ENCODE peak calls at places on chromosomes 1 and 21, in four cellular contexts. One of them, this sample, is unnamed.

GRCh38 chr21:45469273-45470086 is 64.5 kb downstream of the COL18A1 start:
- DNase-seq in adrenal gland: no peak
- DNase-seq in thoracic aorta: no peak
- DNase-seq in dorsolateral prefrontal cortex: peak; percentile 25
- DNase-seq in this sample: no peak

GRCh38 chr21:40841524-40842196 is 5.3 kb downstream of the DSCAM start:
- DNase-seq in adrenal gland: peak; percentile 19
- DNase-seq in thoracic aorta: no peak
- DNase-seq in dorsolateral prefrontal cortex: peak; percentile 72
- DNase-seq in this sample: peak; percentile 4

GRCh38 chr1:73909043-73909567 is 288.9 kb downstream of the LRRIQ3 start:
- DNase-seq in adrenal gland: no peak
- DNase-seq in thoracic aorta: no peak
- DNase-seq in dorsolateral prefrontal cortex: no peak
- DNase-seq in this sample: no peak

GRCh38 chr21:42010507-42011493 is 640 bp upstream of the ZBTB21 start:
- DNase-seq in adrenal gland: peak; percentile 45
- DNase-seq in thoracic aorta: no peak
- DNase-seq in dorsolateral prefrontal cortex: no peak
- DNase-seq in this sample: peak; percentile 6

GRCh38 chr1:21931171-21932093 is 5.7 kb downstream of the HSPG2 start:
- DNase-seq in adrenal gland: peak; percentile 90
- DNase-seq in thoracic aorta: no peak
- DNase-seq in dorsolateral prefrontal cortex: no peak
- DNase-seq in this sample: peak; percentile 98

GRCh38 chr1:234579967-234580366 is 30.0 kb downstream of the IRF2BP2 start:
- DNase-seq in adrenal gland: no peak
- DNase-seq in thoracic aorta: no peak
- DNase-seq in dorsolateral prefrontal cortex: no peak
- DNase-seq in this sample: no peak

GRCh38 chr1:114118351-114118990 is 35.2 kb downstream of the SYT6 start:
- DNase-seq in adrenal gland: no peak
- DNase-seq in thoracic aorta: no peak
- DNase-seq in dorsolateral prefrontal cortex: no peak
- DNase-seq in this sample: no peak

GRCh38 chr1:7069888-7070287 is 284.6 kb downstream of the CAMTA1 start:
- DNase-seq in adrenal gland: no peak
- DNase-seq in thoracic aorta: no peak
- DNase-seq in dorsolateral prefrontal cortex: no peak
- DNase-seq in this sample: peak; percentile 1

GRCh38 chr1:176374967-176375569 is 87.9 kb upstream of the PAPPA2 start:
- DNase-seq in adrenal gland: peak; percentile 77
- DNase-seq in thoracic aorta: peak; percentile 4
- DNase-seq in dorsolateral prefrontal cortex: peak; percentile 64
- DNase-seq in this sample: peak; percentile 71

GRCh38 chr1:41041866-41042265 is 20.3 kb upstream of the SLFNL1 start:
- DNase-seq in adrenal gland: no peak
- DNase-seq in thoracic aorta: no peak
- DNase-seq in dorsolateral prefrontal cortex: no peak
- DNase-seq in this sample: peak; percentile 38

GRCh38 chr1:157862114-157863070 is 20.8 kb upstream of the CD5L start:
- DNase-seq in adrenal gland: no peak
- DNase-seq in thoracic aorta: no peak
- DNase-seq in dorsolateral prefrontal cortex: no peak
- DNase-seq in this sample: no peak

GRCh38 chr1:228830185-228830953 is 95.1 kb downstream of the RHOU start:
- DNase-seq in adrenal gland: no peak
- DNase-seq in thoracic aorta: no peak
- DNase-seq in dorsolateral prefrontal cortex: peak; percentile 71
- DNase-seq in this sample: no peak

GRCh38 chr1:162538815-162539431 is 22.6 kb upstream of the UAP1 start:
- DNase-seq in adrenal gland: no peak
- DNase-seq in thoracic aorta: no peak
- DNase-seq in dorsolateral prefrontal cortex: no peak
- DNase-seq in this sample: peak; percentile 96

GRCh38 chr1:978069-978834 is 3.6 kb downstream of the PERM1 start:
- DNase-seq in adrenal gland: no peak
- DNase-seq in thoracic aorta: no peak
- DNase-seq in dorsolateral prefrontal cortex: no peak
- DNase-seq in this sample: no peak

GRCh38 chr1:19877821-19878636 is 4.2 kb upstream of the OTUD3 start:
- DNase-seq in adrenal gland: no peak
- DNase-seq in thoracic aorta: no peak
- DNase-seq in dorsolateral prefrontal cortex: no peak
- DNase-seq in this sample: peak; percentile 2

GRCh38 chr1:244362481-244362880 is 89.2 kb downstream of the ADSS2 start:
- DNase-seq in adrenal gland: no peak
- DNase-seq in thoracic aorta: no peak
- DNase-seq in dorsolateral prefrontal cortex: no peak
- DNase-seq in this sample: no peak

GRCh38 chr1:235292790-235293189 is 35.2 kb downstream of the ARID4B start:
- DNase-seq in adrenal gland: no peak
- DNase-seq in thoracic aorta: no peak
- DNase-seq in dorsolateral prefrontal cortex: no peak
- DNase-seq in this sample: no peak

GRCh38 chr1:12496154-12496961 is 121.7 kb downstream of the DHRS3 start:
- DNase-seq in adrenal gland: no peak
- DNase-seq in thoracic aorta: no peak
- DNase-seq in dorsolateral prefrontal cortex: no peak
- DNase-seq in this sample: no peak

GRCh38 chr1:17507916-17508315 is 31.6 kb upstream of the ARHGEF10L start:
- DNase-seq in adrenal gland: no peak
- DNase-seq in thoracic aorta: no peak
- DNase-seq in dorsolateral prefrontal cortex: no peak
- DNase-seq in this sample: no peak

GRCh38 chr1:46466477-46467182 is 23.0 kb upstream of the DMBX1 start:
- DNase-seq in adrenal gland: peak; percentile 28
- DNase-seq in thoracic aorta: no peak
- DNase-seq in dorsolateral prefrontal cortex: peak; percentile 50
- DNase-seq in this sample: peak; percentile 18

GRCh38 chr1:41341756-41342562 is 19.3 kb upstream of the FOXO6 start:
- DNase-seq in adrenal gland: no peak
- DNase-seq in thoracic aorta: no peak
- DNase-seq in dorsolateral prefrontal cortex: peak; percentile 19
- DNase-seq in this sample: peak; percentile 16

GRCh38 chr1:975896-976683 is 5.8 kb downstream of the PERM1 start:
- DNase-seq in adrenal gland: peak; percentile 43
- DNase-seq in thoracic aorta: no peak
- DNase-seq in dorsolateral prefrontal cortex: peak; percentile 40
- DNase-seq in this sample: peak; percentile 67

GRCh38 chr1:20110679-20111078 is 8.7 kb downstream of the PLA2G2D start:
- DNase-seq in adrenal gland: no peak
- DNase-seq in thoracic aorta: no peak
- DNase-seq in dorsolateral prefrontal cortex: no peak
- DNase-seq in this sample: peak; percentile 33

GRCh38 chr1:41072051-41072450 is 50.5 kb upstream of the SLFNL1 start:
- DNase-seq in adrenal gland: no peak
- DNase-seq in thoracic aorta: no peak
- DNase-seq in dorsolateral prefrontal cortex: no peak
- DNase-seq in this sample: peak; percentile 43

GRCh38 chr1:10724948-10725852 is 71.2 kb downstream of the CASZ1 start:
- DNase-seq in adrenal gland: no peak
- DNase-seq in thoracic aorta: peak; percentile 19
- DNase-seq in dorsolateral prefrontal cortex: no peak
- DNase-seq in this sample: peak; percentile 93

GRCh38 chr1:218371927-218372672 is 27.0 kb downstream of the TGFB2 start:
- DNase-seq in adrenal gland: no peak
- DNase-seq in thoracic aorta: no peak
- DNase-seq in dorsolateral prefrontal cortex: no peak
- DNase-seq in this sample: peak; percentile 91

GRCh38 chr1:53732912-53733317 is 6.0 kb downstream of the GLIS1 start:
- DNase-seq in adrenal gland: no peak
- DNase-seq in thoracic aorta: no peak
- DNase-seq in dorsolateral prefrontal cortex: no peak
- DNase-seq in this sample: peak; percentile 94

DNA sequence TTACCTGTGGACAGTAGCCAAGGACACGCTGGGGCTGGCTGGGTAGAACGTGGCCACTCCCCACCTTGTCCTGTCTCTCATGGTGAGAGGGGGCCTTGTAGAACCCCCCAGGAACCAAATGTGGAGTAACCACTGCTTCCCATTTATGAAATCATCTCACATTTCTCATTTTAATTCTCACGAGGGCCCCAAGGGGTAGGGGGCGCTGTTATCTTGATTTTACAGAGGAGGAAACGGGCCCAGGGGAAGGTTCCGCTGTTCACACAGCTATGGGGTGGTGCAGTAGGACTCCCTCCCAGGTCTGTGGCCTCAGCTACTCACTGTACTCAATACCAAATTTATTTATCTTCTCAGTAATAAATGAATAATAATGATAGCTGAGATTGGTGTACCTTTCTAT is 5.5 kb downstream of the SMPDL3B start:
- DNase-seq in adrenal gland: peak; percentile 48
- DNase-seq in thoracic aorta: no peak
- DNase-seq in dorsolateral prefrontal cortex: no peak
- DNase-seq in this sample: peak; percentile 31
- TF ChIP-seq CTCF in adrenal gland: no peak
- TF ChIP-seq CTCF in thoracic aorta: no peak
- TF ChIP-seq CTCF in dorsolateral prefrontal cortex: no peak
- TF ChIP-seq CTCF in this sample: peak; percentile 46

GRCh38 chr1:108745980-108746381 is 493 bp upstream of the STXBP3 start:
- DNase-seq in adrenal gland: no peak
- DNase-seq in thoracic aorta: no peak
- DNase-seq in dorsolateral prefrontal cortex: no peak
- DNase-seq in this sample: no peak
- H3K4me3 ChIP-seq in adrenal gland: no peak overlapping the region
- H3K4me3 ChIP-seq in thoracic aorta: peak overlapping the region; percentile 85
- H3K4me3 ChIP-seq in dorsolateral prefrontal cortex: peak overlapping the region; percentile 94
- H3K4me3 ChIP-seq in this sample: peak overlapping the region; percentile 16

DNA sequence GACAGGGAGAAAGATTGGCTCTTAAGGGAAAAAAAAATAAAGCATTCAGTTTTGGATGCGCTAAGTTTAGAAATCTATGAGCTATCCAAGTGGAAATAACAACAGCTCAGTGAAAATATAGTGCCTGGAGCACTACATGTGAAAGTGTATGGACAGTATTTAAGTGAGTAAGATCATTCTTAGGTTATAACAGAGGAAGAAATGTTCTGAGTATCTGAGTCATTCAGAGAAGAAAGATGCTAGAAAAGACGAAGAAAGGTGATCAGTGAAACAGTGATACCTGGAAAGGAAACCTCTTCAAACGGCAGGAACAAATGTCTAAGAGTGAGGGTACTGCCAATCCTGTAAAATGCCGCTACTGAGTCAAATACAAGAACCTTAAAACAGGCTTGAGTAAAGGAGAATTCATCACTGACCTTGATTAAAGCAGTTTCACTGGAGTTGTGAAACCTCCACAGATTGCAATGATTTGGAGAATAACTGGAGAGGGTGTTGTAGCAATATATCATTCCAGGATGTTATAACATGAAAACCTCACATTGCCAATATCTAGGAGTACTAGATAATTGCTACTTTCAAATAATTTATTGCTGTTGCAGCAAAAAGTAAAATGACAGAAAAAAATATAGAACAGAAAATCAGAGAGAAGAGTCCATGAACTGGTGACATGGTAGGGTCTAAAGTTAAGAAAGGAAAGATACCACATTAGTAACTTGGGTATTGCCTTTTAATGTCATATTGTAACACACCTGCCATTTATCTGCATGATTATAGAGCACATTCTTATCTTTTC is 482.1 kb upstream of the RGS18 start:
- DNase-seq in adrenal gland: no peak
- DNase-seq in thoracic aorta: no peak
- DNase-seq in dorsolateral prefrontal cortex: no peak
- DNase-seq in this sample: no peak
- TF ChIP-seq CTCF in adrenal gland: no peak
- TF ChIP-seq CTCF in thoracic aorta: no peak
- TF ChIP-seq CTCF in dorsolateral prefrontal cortex: no peak
- TF ChIP-seq CTCF in this sample: no peak

GRCh38 chr21:25563399-25564116 is 43.7 kb downstream of the MRPL39 start:
- DNase-seq in adrenal gland: no peak
- DNase-seq in thoracic aorta: no peak
- DNase-seq in dorsolateral prefrontal cortex: no peak
- DNase-seq in this sample: peak; percentile 8

GRCh38 chr21:25561668-25562641 is 45.3 kb downstream of the MRPL39 start:
- DNase-seq in adrenal gland: peak; percentile 33
- DNase-seq in thoracic aorta: no peak
- DNase-seq in dorsolateral prefrontal cortex: peak; percentile 10
- DNase-seq in this sample: peak; percentile 67

GRCh38 chr21:25560151-25560783 is 47.0 kb downstream of the MRPL39 start:
- DNase-seq in adrenal gland: no peak
- DNase-seq in thoracic aorta: no peak
- DNase-seq in dorsolateral prefrontal cortex: no peak
- DNase-seq in this sample: no peak

GRCh38 chr21:25564349-25564948 is 42.8 kb downstream of the MRPL39 start:
- DNase-seq in adrenal gland: no peak
- DNase-seq in thoracic aorta: no peak
- DNase-seq in dorsolateral prefrontal cortex: no peak
- DNase-seq in this sample: no peak

GRCh38 chr21:25562660-25563059 is 44.6 kb downstream of the MRPL39 start:
- DNase-seq in adrenal gland: no peak
- DNase-seq in thoracic aorta: no peak
- DNase-seq in dorsolateral prefrontal cortex: no peak
- DNase-seq in this sample: no peak
- H3K4me3 ChIP-seq in adrenal gland: peak overlapping the region; percentile 62
- H3K4me3 ChIP-seq in thoracic aorta: peak overlapping the region; percentile 86
- H3K4me3 ChIP-seq in dorsolateral prefrontal cortex: peak overlapping the region; percentile 47
- H3K4me3 ChIP-seq in this sample: peak overlapping the region; percentile 70

GRCh38 chr1:182035097-182035770 is 26.3 kb downstream of the ZNF648 start:
- DNase-seq in adrenal gland: no peak
- DNase-seq in thoracic aorta: no peak
- DNase-seq in dorsolateral prefrontal cortex: no peak
- DNase-seq in this sample: no peak
- TF ChIP-seq CTCF in adrenal gland: no peak
- TF ChIP-seq CTCF in thoracic aorta: no peak
- TF ChIP-seq CTCF in dorsolateral prefrontal cortex: no peak
- TF ChIP-seq CTCF in this sample: peak; percentile 6

GRCh38 chr21:37338671-37339526 is 27.7 kb upstream of the DYRK1A start:
- DNase-seq in adrenal gland: peak; percentile 88
- DNase-seq in thoracic aorta: peak; percentile 26
- DNase-seq in dorsolateral prefrontal cortex: no peak
- DNase-seq in this sample: peak; percentile 95
- H3K4me3 ChIP-seq in adrenal gland: peak overlapping the region; percentile 13
- H3K4me3 ChIP-seq in thoracic aorta: peak overlapping the region; percentile 37
- H3K4me3 ChIP-seq in dorsolateral prefrontal cortex: no peak overlapping the region
- H3K4me3 ChIP-seq in this sample: peak overlapping the region; percentile 1

GRCh38 chr1:156382561-156382960 is 13.6 kb downstream of the RHBG start:
- DNase-seq in adrenal gland: no peak
- DNase-seq in thoracic aorta: no peak
- DNase-seq in dorsolateral prefrontal cortex: no peak
- DNase-seq in this sample: no peak
- TF ChIP-seq CTCF in adrenal gland: no peak
- TF ChIP-seq CTCF in thoracic aorta: no peak
- TF ChIP-seq CTCF in dorsolateral prefrontal cortex: no peak
- TF ChIP-seq CTCF in this sample: no peak

GRCh38 chr1:109832935-109833334 is 69.2 kb upstream of the EPS8L3 start:
- DNase-seq in adrenal gland: no peak
- DNase-seq in thoracic aorta: no peak
- DNase-seq in dorsolateral prefrontal cortex: no peak
- DNase-seq in this sample: no peak
- H3K4me3 ChIP-seq in adrenal gland: no peak overlapping the region
- H3K4me3 ChIP-seq in thoracic aorta: no peak overlapping the region
- H3K4me3 ChIP-seq in dorsolateral prefrontal cortex: no peak overlapping the region
- H3K4me3 ChIP-seq in this sample: no peak overlapping the region